ENCODE peak calls at places on chromosomes 6 and 20, in eight cellular contexts. C is transverse colon, D is spleen, V is GM23338, W is upper lobe of left lung, X is K562, L is vagina, G is Panc1. J is an unnamed sample.

GRCh38 chr6:170224694-170225660 is 65.9 kb downstream of the DLL1 start:
- DNase-seq in D (peak; percentile 75), G (no peak), X (no peak), L (no peak), V (no peak), W (peak; percentile 32), C (no peak), J (peak; percentile 94)

GRCh38 chr20:36469973-36470372 is 71.3 kb upstream of the MYL9 start:
- DNase-seq in C (no peak), W (no peak), X (no peak), L (no peak), G (no peak), D (no peak), V (no peak), J (no peak)

GRCh38 chr6:67854098-67854497 is 781.0 kb upstream of the ADGRB3 start:
- DNase-seq in D (no peak), V (no peak), G (no peak), C (no peak), L (no peak), X (no peak), W (no peak), J (no peak)

GRCh38 chr6:82408952-82409421 is 45.4 kb downstream of the TPBG start:
- DNase-seq in X (no peak), W (no peak), D (no peak), L (no peak), V (no peak), C (no peak), G (peak; percentile 69), J (no peak)

GRCh38 chr6:160881409-160881808 is 110.2 kb upstream of the MAP3K4 start:
- DNase-seq in W (no peak), C (no peak), L (no peak), D (no peak), V (no peak), G (no peak), X (no peak), J (no peak)

GRCh38 chr6:126017668-126018067 is 31.3 kb downstream of the TRMT11 start:
- DNase-seq in X (no peak), W (no peak), C (no peak), D (no peak), L (no peak), V (no peak), G (no peak), J (no peak)

GRCh38 chr6:144782634-144783033 is 497.5 kb downstream of the UTRN start:
- DNase-seq in C (no peak), V (no peak), G (no peak), L (no peak), W (no peak), X (no peak), D (no peak), J (no peak)

GRCh38 chr6:14706378-14706929 is 539.4 kb upstream of the JARID2 start:
- DNase-seq in G (no peak), X (peak; percentile 70), V (no peak), C (peak; percentile 27), L (no peak), D (no peak), W (peak; percentile 40), J (no peak)

GRCh38 chr6:149717588-149718458 is at the start of gene LATS1:
- DNase-seq in D (peak; percentile 98), G (peak; percentile 12), X (peak; percentile 88), V (peak; percentile 89), L (no peak), C (peak; percentile 91), W (peak; percentile 89), J (peak; percentile 87)

GRCh38 chr6:160978141-160978926 is 13.2 kb upstream of the MAP3K4 start:
- DNase-seq in D (no peak), L (no peak), W (no peak), G (no peak), V (no peak), C (no peak), X (no peak), J (no peak)

GRCh38 chr20:63562461-63563185 is 8.7 kb downstream of the FNDC11 start:
- DNase-seq in G (no peak), D (peak; percentile 81), L (no peak), V (no peak), C (no peak), W (no peak), X (no peak), J (no peak)

GRCh38 chr20:1912056-1912455 is 16.8 kb downstream of the SIRPA start:
- DNase-seq in X (peak; percentile 43), L (no peak), G (no peak), D (no peak), W (no peak), V (no peak), C (no peak), J (no peak)

GRCh38 chr6:153553627-153554026 is 422.5 kb upstream of the RGS17 start:
- DNase-seq in C (no peak), X (no peak), D (no peak), G (no peak), W (no peak), V (peak; percentile 89), L (no peak), J (no peak)

GRCh38 chr20:35947489-35947888 is 6.8 kb downstream of the SCAND1 start:
- DNase-seq in W (peak; percentile 21), D (no peak), L (no peak), X (no peak), V (peak; percentile 86), C (no peak), G (no peak), J (no peak)

GRCh38 chr6:41917528-41917927 is 3.4 kb downstream of the MED20 start:
- DNase-seq in L (no peak), W (no peak), G (peak; percentile 88), V (no peak), C (no peak), D (no peak), X (no peak), J (no peak)

GRCh38 chr6:113734886-113735481 is 122.2 kb upstream of the MARCKS start:
- DNase-seq in L (no peak), D (no peak), X (no peak), G (no peak), W (no peak), V (no peak), C (no peak), J (no peak)

GRCh38 chr6:108736832-108737231 is 111.4 kb upstream of the ARMC2 start:
- DNase-seq in L (no peak), V (peak; percentile 82), C (no peak), W (peak; percentile 65), G (peak; percentile 72), D (no peak), X (peak; percentile 22), J (no peak)

GRCh38 chr6:151291145-151292055 is 51.6 kb downstream of the AKAP12 start:
- DNase-seq in V (no peak), W (no peak), X (no peak), G (no peak), L (no peak), D (no peak), C (peak; percentile 51), J (no peak)
- TF ChIP-seq POLR2AphosphoS5 in V (no peak), W (no peak), X (no peak), G (no peak), L (no peak), D (no peak), C (peak; percentile 76), J (no peak)

GRCh38 chr20:58403272-58403671 is 14.2 kb downstream of the VAPB start:
- DNase-seq in V (no peak), X (no peak), C (no peak), L (no peak), W (no peak), D (no peak), G (no peak), J (no peak)
- H3K4me3 ChIP-seq in V (no peak overlapping the region), X (no peak overlapping the region), C (no peak overlapping the region), L (no peak overlapping the region), W (no peak overlapping the region), D (no peak overlapping the region), G (no peak overlapping the region), J (no peak overlapping the region)

DNA sequence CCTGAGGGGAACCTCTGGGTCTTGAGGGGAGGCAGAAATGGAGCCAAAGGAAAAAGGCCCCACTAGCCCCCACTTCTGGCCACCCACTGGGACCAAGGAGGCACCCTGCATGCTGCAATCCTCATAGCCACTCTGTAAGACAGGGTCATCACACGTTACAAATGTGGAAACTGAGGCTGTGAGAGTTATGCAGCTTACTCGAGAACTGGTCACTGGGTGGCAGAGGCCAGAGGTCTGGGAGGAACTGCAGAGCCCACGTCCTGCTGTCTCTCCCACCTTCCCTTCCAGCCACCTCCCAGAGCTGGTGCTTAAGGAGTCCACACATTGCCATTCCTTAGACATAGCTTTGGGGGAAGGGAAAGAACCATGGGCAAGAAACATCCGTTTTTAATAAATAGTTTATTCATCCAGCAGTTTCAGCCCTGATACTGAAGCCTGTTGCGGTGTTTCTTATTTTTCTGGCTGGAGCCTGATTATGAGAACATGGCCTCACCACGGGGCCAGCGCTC is 18.0 kb downstream of the LEMD2 start:
- DNase-seq in C (no peak), L (no peak), V (no peak), D (no peak), W (no peak), G (no peak), X (no peak), J (no peak)
- TF ChIP-seq POLR2AphosphoS5 in C (no peak), L (no peak), V (peak; percentile 31), D (no peak), W (no peak), G (peak; percentile 55), X (no peak), J (no peak)

GRCh38 chr6:37103169-37104039 is 66.5 kb upstream of the PIM1 start:
- DNase-seq in C (peak; percentile 93), X (peak; percentile 98), G (no peak), V (peak; percentile 79), D (peak; percentile 81), W (peak; percentile 90), L (no peak), J (peak; percentile 44)

GRCh38 chr6:37101991-37102298 is 68.0 kb upstream of the PIM1 start:
- DNase-seq in C (no peak), D (no peak), G (no peak), X (no peak), W (no peak), V (no peak), L (no peak), J (no peak)

GRCh38 chr6:37104935-37105781 is 64.8 kb upstream of the PIM1 start:
- DNase-seq in V (peak; percentile 62), W (no peak), D (no peak), C (no peak), G (no peak), L (no peak), X (no peak), J (no peak)

GRCh38 chr6:37100740-37101139 is 69.2 kb upstream of the PIM1 start:
- DNase-seq in V (no peak), D (no peak), L (no peak), G (no peak), W (no peak), X (no peak), C (no peak), J (no peak)

DNA sequence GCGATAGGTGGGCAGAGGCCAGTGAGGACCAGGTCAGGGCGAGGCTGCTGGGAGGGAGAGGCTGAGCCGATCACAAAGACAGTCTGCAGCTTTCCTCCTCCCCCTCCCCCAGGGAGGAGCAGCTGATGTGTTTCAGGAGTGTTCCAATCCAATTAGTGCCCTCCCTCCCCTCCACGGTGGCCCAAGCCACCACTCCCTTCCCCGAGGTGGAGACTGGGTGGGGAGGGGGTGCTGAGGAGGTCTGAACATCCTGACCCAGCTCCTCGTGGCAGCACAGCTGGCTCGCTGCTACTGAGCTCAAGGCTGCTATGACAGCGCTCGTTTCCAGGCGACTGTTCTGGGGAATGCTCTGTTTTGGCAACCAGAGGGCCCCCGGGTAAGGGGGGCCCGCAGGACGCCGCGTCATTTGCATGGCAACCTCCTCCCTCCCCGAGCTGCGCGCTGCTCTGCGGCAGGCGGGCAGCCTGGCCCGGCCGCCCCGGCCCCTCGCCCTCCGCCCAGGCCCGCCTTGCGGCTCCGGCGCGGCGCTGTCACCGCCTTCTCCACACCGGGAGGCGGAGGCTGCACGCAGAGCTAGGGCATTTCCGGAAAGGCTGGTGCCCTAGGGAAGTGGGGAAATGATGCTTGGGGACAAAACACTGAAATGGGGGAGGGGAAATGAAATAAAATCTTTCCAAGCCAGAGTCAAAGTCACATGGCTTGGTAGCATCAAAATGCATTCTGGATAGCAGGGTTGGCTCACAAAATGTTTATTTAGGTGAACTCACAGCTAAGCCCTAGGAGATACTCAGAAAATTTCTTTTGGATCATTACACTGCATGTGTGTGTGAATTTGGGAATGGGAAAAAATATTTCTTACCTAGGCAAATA is 67.4 kb upstream of the PIM1 start:
- DNase-seq in C (peak; percentile 88), G (peak; percentile 56), L (no peak), W (peak; percentile 84), X (peak; percentile 87), V (peak; percentile 95), D (peak; percentile 92), J (peak; percentile 78)
- H3K4me3 ChIP-seq in C (peak overlapping the region; percentile 29), G (peak overlapping the region; percentile 41), L (peak overlapping the region; percentile 56), W (peak overlapping the region; percentile 52), X (peak overlapping the region; percentile 33), V (peak overlapping the region; percentile 41), D (peak overlapping the region; percentile 70), J (peak overlapping the region; percentile 29)

J was measured in prostate gland.